ENCODE peak calls at places on chromosome 12, in ten cellular contexts. E is left ventricle myocardium inferior; T is tibial nerve; U is keratinocyte; N is stimulated activated CD4-positive, alpha-beta T cell treated with anti-CD3 and anti-CD28 coated beads, Interleukin-2, amount 100 ng/mL, for 48 hours; K is stimulated activated CD8-positive, alpha-beta memory T cell treated with anti-CD3 and anti-CD28 coated beads, Interleukin-4, amount 100 ng/mL, for 48 hours; Z is HFFc6; P is HTR-8/SVneo; C is head of caudate nucleus; O is endothelial cell. S is an unnamed sample.
A peak's percentile ranks its signal among the peaks of the same experiment; 100 is the strongest.

GRCh38 chr12:106248177-106248848 is 493 bp upstream of the CKAP4 start:
- DNase-seq in P (peak; percentile 60), U (no peak), Z (peak; percentile 59), E (peak; percentile 67), T (peak; percentile 67), C (peak; percentile 11), N (no peak), K (no peak), O (peak; percentile 32), S (peak; percentile 86)

GRCh38 chr12:76670776-76671175 is 93.1 kb upstream of the ZDHHC17 start:
- DNase-seq in U (no peak), O (no peak), Z (peak; percentile 68), K (no peak), N (no peak), E (no peak), C (no peak), P (peak; percentile 61), T (no peak), S (no peak)

GRCh38 chr12:40020261-40020691 is 85.6 kb downstream of the SLC2A13 start:
- DNase-seq in P (no peak), C (no peak), K (no peak), T (no peak), U (no peak), E (no peak), Z (no peak), N (no peak), O (no peak), S (no peak)

GRCh38 chr12:65656904-65657351 is 167.4 kb upstream of the HMGA2 start:
- DNase-seq in K (no peak), C (no peak), Z (peak; percentile 99), O (no peak), P (peak; percentile 44), E (no peak), N (no peak), T (no peak), U (no peak), S (no peak)

GRCh38 chr12:120194534-120195395 is at the start of gene GCN1:
- DNase-seq in K (peak; percentile 92), T (peak; percentile 70), P (peak; percentile 81), C (peak; percentile 87), N (peak; percentile 82), E (peak; percentile 86), U (no peak), Z (peak; percentile 73), O (peak; percentile 67), S (peak; percentile 90)

GRCh38 chr12:65248656-65249633 is 29.5 kb upstream of the MSRB3 start:
- DNase-seq in Z (no peak), U (no peak), T (no peak), E (no peak), K (no peak), O (no peak), N (no peak), P (no peak), C (no peak), S (no peak)

GRCh38 chr12:103495783-103496456 is at the start of gene C12orf42:
- DNase-seq in O (peak; percentile 51), Z (peak; percentile 25), N (no peak), U (no peak), P (peak; percentile 29), T (peak; percentile 30), E (no peak), C (no peak), K (peak; percentile 69), S (no peak)

GRCh38 chr12:68939500-68939899 is 6.5 kb upstream of the CPM start:
- DNase-seq in O (no peak), U (no peak), P (no peak), N (no peak), E (no peak), Z (no peak), T (no peak), C (no peak), K (no peak), S (no peak)

GRCh38 chr12:4112290-4112689 is 161.3 kb upstream of the CCND2 start:
- DNase-seq in U (no peak), K (no peak), E (no peak), Z (no peak), T (no peak), P (no peak), O (no peak), N (no peak), C (no peak), S (no peak)